ENCODE peak calls at places on chromosomes 6 and 20, in ten cellular contexts. One of them, this sample, is unnamed.

GRCh38 chr20:57999465-58000111 is 228.9 kb downstream of the ANKRD60 start:
- DNase-seq in stimulated activated CD8-positive, alpha-beta memory T cell treated with anti-CD3 and anti-CD28 coated beads, Interleukin-15, amount 100 ng/mL, for 24 hours: no peak
- DNase-seq in fibroblast of lung: no peak
- DNase-seq in lower lobe of right lung: peak; percentile 58
- DNase-seq in fibroblast of pulmonary artery: no peak
- DNase-seq in lung microvascular endothelial cell: no peak
- DNase-seq in amniotic stem cell: no peak
- DNase-seq in stimulated activated CD4-positive, alpha-beta T cell treated with anti-CD3 and anti-CD28 coated beads, TNF-alpha, amount 100 ng/mL, for 4 hours: no peak
- DNase-seq in heart right ventricle: no peak
- DNase-seq in upper lobe of left lung: no peak
- DNase-seq in this sample: no peak

GRCh38 chr20:24634855-24635254 is 165.4 kb downstream of the SYNDIG1 start:
- DNase-seq in stimulated activated CD8-positive, alpha-beta memory T cell treated with anti-CD3 and anti-CD28 coated beads, Interleukin-15, amount 100 ng/mL, for 24 hours: no peak
- DNase-seq in fibroblast of lung: peak; percentile 83
- DNase-seq in lower lobe of right lung: no peak
- DNase-seq in fibroblast of pulmonary artery: peak; percentile 89
- DNase-seq in lung microvascular endothelial cell: no peak
- DNase-seq in amniotic stem cell: peak; percentile 77
- DNase-seq in stimulated activated CD4-positive, alpha-beta T cell treated with anti-CD3 and anti-CD28 coated beads, TNF-alpha, amount 100 ng/mL, for 4 hours: no peak
- DNase-seq in heart right ventricle: no peak
- DNase-seq in upper lobe of left lung: no peak
- DNase-seq in this sample: no peak

GRCh38 chr6:90284236-90284744 is 12.4 kb downstream of the BACH2 start:
- DNase-seq in stimulated activated CD8-positive, alpha-beta memory T cell treated with anti-CD3 and anti-CD28 coated beads, Interleukin-15, amount 100 ng/mL, for 24 hours: no peak
- DNase-seq in fibroblast of lung: peak; percentile 92
- DNase-seq in lower lobe of right lung: no peak
- DNase-seq in fibroblast of pulmonary artery: peak; percentile 87
- DNase-seq in lung microvascular endothelial cell: peak; percentile 85
- DNase-seq in amniotic stem cell: peak; percentile 77
- DNase-seq in stimulated activated CD4-positive, alpha-beta T cell treated with anti-CD3 and anti-CD28 coated beads, TNF-alpha, amount 100 ng/mL, for 4 hours: peak; percentile 36
- DNase-seq in heart right ventricle: no peak
- DNase-seq in upper lobe of left lung: no peak
- DNase-seq in this sample: no peak

GRCh38 chr20:6735913-6736845 is 31.3 kb upstream of the BMP2 start:
- DNase-seq in stimulated activated CD8-positive, alpha-beta memory T cell treated with anti-CD3 and anti-CD28 coated beads, Interleukin-15, amount 100 ng/mL, for 24 hours: no peak
- DNase-seq in fibroblast of lung: peak; percentile 10
- DNase-seq in lower lobe of right lung: no peak
- DNase-seq in fibroblast of pulmonary artery: peak; percentile 4
- DNase-seq in lung microvascular endothelial cell: no peak
- DNase-seq in amniotic stem cell: no peak
- DNase-seq in stimulated activated CD4-positive, alpha-beta T cell treated with anti-CD3 and anti-CD28 coated beads, TNF-alpha, amount 100 ng/mL, for 4 hours: no peak
- DNase-seq in heart right ventricle: peak; percentile 24
- DNase-seq in upper lobe of left lung: no peak
- DNase-seq in this sample: no peak

GRCh38 chr20:23350855-23351838 is 556 bp downstream of the NXT1 start:
- DNase-seq in stimulated activated CD8-positive, alpha-beta memory T cell treated with anti-CD3 and anti-CD28 coated beads, Interleukin-15, amount 100 ng/mL, for 24 hours: peak; percentile 18
- DNase-seq in fibroblast of lung: peak; percentile 20
- DNase-seq in lower lobe of right lung: peak; percentile 70
- DNase-seq in fibroblast of pulmonary artery: peak; percentile 34
- DNase-seq in lung microvascular endothelial cell: peak; percentile 52
- DNase-seq in amniotic stem cell: peak; percentile 22
- DNase-seq in stimulated activated CD4-positive, alpha-beta T cell treated with anti-CD3 and anti-CD28 coated beads, TNF-alpha, amount 100 ng/mL, for 4 hours: peak; percentile 39
- DNase-seq in heart right ventricle: no peak
- DNase-seq in upper lobe of left lung: peak; percentile 71
- DNase-seq in this sample: no peak

GRCh38 chr6:95877480-95877879 is 138.3 kb upstream of the FUT9 start:
- DNase-seq in stimulated activated CD8-positive, alpha-beta memory T cell treated with anti-CD3 and anti-CD28 coated beads, Interleukin-15, amount 100 ng/mL, for 24 hours: no peak
- DNase-seq in fibroblast of lung: no peak
- DNase-seq in lower lobe of right lung: no peak
- DNase-seq in fibroblast of pulmonary artery: no peak
- DNase-seq in lung microvascular endothelial cell: no peak
- DNase-seq in amniotic stem cell: no peak
- DNase-seq in stimulated activated CD4-positive, alpha-beta T cell treated with anti-CD3 and anti-CD28 coated beads, TNF-alpha, amount 100 ng/mL, for 4 hours: no peak
- DNase-seq in heart right ventricle: no peak
- DNase-seq in upper lobe of left lung: no peak
- DNase-seq in this sample: no peak

GRCh38 chr20:58577139-58577806 is 62.1 kb upstream of the APCDD1L start:
- DNase-seq in stimulated activated CD8-positive, alpha-beta memory T cell treated with anti-CD3 and anti-CD28 coated beads, Interleukin-15, amount 100 ng/mL, for 24 hours: no peak
- DNase-seq in fibroblast of lung: no peak
- DNase-seq in lower lobe of right lung: no peak
- DNase-seq in fibroblast of pulmonary artery: no peak
- DNase-seq in lung microvascular endothelial cell: no peak
- DNase-seq in amniotic stem cell: no peak
- DNase-seq in stimulated activated CD4-positive, alpha-beta T cell treated with anti-CD3 and anti-CD28 coated beads, TNF-alpha, amount 100 ng/mL, for 4 hours: no peak
- DNase-seq in heart right ventricle: no peak
- DNase-seq in upper lobe of left lung: no peak
- DNase-seq in this sample: no peak

GRCh38 chr6:143538374-143538773 is 26.9 kb upstream of the FUCA2 start:
- DNase-seq in stimulated activated CD8-positive, alpha-beta memory T cell treated with anti-CD3 and anti-CD28 coated beads, Interleukin-15, amount 100 ng/mL, for 24 hours: no peak
- DNase-seq in fibroblast of lung: no peak
- DNase-seq in lower lobe of right lung: no peak
- DNase-seq in fibroblast of pulmonary artery: no peak
- DNase-seq in lung microvascular endothelial cell: no peak
- DNase-seq in amniotic stem cell: no peak
- DNase-seq in stimulated activated CD4-positive, alpha-beta T cell treated with anti-CD3 and anti-CD28 coated beads, TNF-alpha, amount 100 ng/mL, for 4 hours: no peak
- DNase-seq in heart right ventricle: no peak
- DNase-seq in upper lobe of left lung: no peak
- DNase-seq in this sample: no peak

GRCh38 chr6:44028767-44029166 is 98.5 kb downstream of the MRPL14 start:
- DNase-seq in stimulated activated CD8-positive, alpha-beta memory T cell treated with anti-CD3 and anti-CD28 coated beads, Interleukin-15, amount 100 ng/mL, for 24 hours: no peak
- DNase-seq in fibroblast of lung: no peak
- DNase-seq in lower lobe of right lung: no peak
- DNase-seq in fibroblast of pulmonary artery: peak; percentile 56
- DNase-seq in lung microvascular endothelial cell: no peak
- DNase-seq in amniotic stem cell: no peak
- DNase-seq in stimulated activated CD4-positive, alpha-beta T cell treated with anti-CD3 and anti-CD28 coated beads, TNF-alpha, amount 100 ng/mL, for 4 hours: no peak
- DNase-seq in heart right ventricle: no peak
- DNase-seq in upper lobe of left lung: no peak
- DNase-seq in this sample: no peak

GRCh38 chr20:24722586-24722985 is 226.5 kb upstream of the CST7 start:
- DNase-seq in stimulated activated CD8-positive, alpha-beta memory T cell treated with anti-CD3 and anti-CD28 coated beads, Interleukin-15, amount 100 ng/mL, for 24 hours: no peak
- DNase-seq in fibroblast of lung: no peak
- DNase-seq in lower lobe of right lung: no peak
- DNase-seq in fibroblast of pulmonary artery: no peak
- DNase-seq in lung microvascular endothelial cell: no peak
- DNase-seq in amniotic stem cell: no peak
- DNase-seq in stimulated activated CD4-positive, alpha-beta T cell treated with anti-CD3 and anti-CD28 coated beads, TNF-alpha, amount 100 ng/mL, for 4 hours: no peak
- DNase-seq in heart right ventricle: no peak
- DNase-seq in upper lobe of left lung: no peak
- DNase-seq in this sample: no peak

GRCh38 chr20:18991012-18991411 is 177.4 kb downstream of the SCP2D1 start:
- DNase-seq in stimulated activated CD8-positive, alpha-beta memory T cell treated with anti-CD3 and anti-CD28 coated beads, Interleukin-15, amount 100 ng/mL, for 24 hours: no peak
- DNase-seq in fibroblast of lung: no peak
- DNase-seq in lower lobe of right lung: no peak
- DNase-seq in fibroblast of pulmonary artery: no peak
- DNase-seq in lung microvascular endothelial cell: no peak
- DNase-seq in amniotic stem cell: no peak
- DNase-seq in stimulated activated CD4-positive, alpha-beta T cell treated with anti-CD3 and anti-CD28 coated beads, TNF-alpha, amount 100 ng/mL, for 4 hours: no peak
- DNase-seq in heart right ventricle: no peak
- DNase-seq in upper lobe of left lung: no peak
- DNase-seq in this sample: no peak

GRCh38 chr20:44970243-44970757 is 4.0 kb downstream of the STK4 start:
- DNase-seq in stimulated activated CD8-positive, alpha-beta memory T cell treated with anti-CD3 and anti-CD28 coated beads, Interleukin-15, amount 100 ng/mL, for 24 hours: no peak
- DNase-seq in fibroblast of lung: peak; percentile 9
- DNase-seq in lower lobe of right lung: no peak
- DNase-seq in fibroblast of pulmonary artery: no peak
- DNase-seq in lung microvascular endothelial cell: peak; percentile 49
- DNase-seq in amniotic stem cell: no peak
- DNase-seq in stimulated activated CD4-positive, alpha-beta T cell treated with anti-CD3 and anti-CD28 coated beads, TNF-alpha, amount 100 ng/mL, for 4 hours: no peak
- DNase-seq in heart right ventricle: no peak
- DNase-seq in upper lobe of left lung: no peak
- DNase-seq in this sample: no peak

GRCh38 chr6:47221565-47221964 is 88.1 kb downstream of the TNFRSF21 start:
- DNase-seq in stimulated activated CD8-positive, alpha-beta memory T cell treated with anti-CD3 and anti-CD28 coated beads, Interleukin-15, amount 100 ng/mL, for 24 hours: no peak
- DNase-seq in fibroblast of lung: no peak
- DNase-seq in lower lobe of right lung: no peak
- DNase-seq in fibroblast of pulmonary artery: no peak
- DNase-seq in lung microvascular endothelial cell: no peak
- DNase-seq in amniotic stem cell: no peak
- DNase-seq in stimulated activated CD4-positive, alpha-beta T cell treated with anti-CD3 and anti-CD28 coated beads, TNF-alpha, amount 100 ng/mL, for 4 hours: no peak
- DNase-seq in heart right ventricle: no peak
- DNase-seq in upper lobe of left lung: no peak
- DNase-seq in this sample: no peak

GRCh38 chr6:106910999-106911949 is 63.3 kb downstream of the CD24 start:
- DNase-seq in stimulated activated CD8-positive, alpha-beta memory T cell treated with anti-CD3 and anti-CD28 coated beads, Interleukin-15, amount 100 ng/mL, for 24 hours: no peak
- DNase-seq in fibroblast of lung: no peak
- DNase-seq in lower lobe of right lung: no peak
- DNase-seq in fibroblast of pulmonary artery: no peak
- DNase-seq in lung microvascular endothelial cell: no peak
- DNase-seq in amniotic stem cell: no peak
- DNase-seq in stimulated activated CD4-positive, alpha-beta T cell treated with anti-CD3 and anti-CD28 coated beads, TNF-alpha, amount 100 ng/mL, for 4 hours: no peak
- DNase-seq in heart right ventricle: no peak
- DNase-seq in upper lobe of left lung: no peak
- DNase-seq in this sample: no peak

GRCh38 chr6:159808647-159809046 is 8.6 kb downstream of the PNLDC1 start:
- DNase-seq in stimulated activated CD8-positive, alpha-beta memory T cell treated with anti-CD3 and anti-CD28 coated beads, Interleukin-15, amount 100 ng/mL, for 24 hours: no peak
- DNase-seq in fibroblast of lung: no peak
- DNase-seq in lower lobe of right lung: no peak
- DNase-seq in fibroblast of pulmonary artery: no peak
- DNase-seq in lung microvascular endothelial cell: no peak
- DNase-seq in amniotic stem cell: no peak
- DNase-seq in stimulated activated CD4-positive, alpha-beta T cell treated with anti-CD3 and anti-CD28 coated beads, TNF-alpha, amount 100 ng/mL, for 4 hours: no peak
- DNase-seq in heart right ventricle: no peak
- DNase-seq in upper lobe of left lung: no peak
- DNase-seq in this sample: no peak

GRCh38 chr6:36793913-36794703 is 45.1 kb downstream of the CPNE5 start:
- DNase-seq in stimulated activated CD8-positive, alpha-beta memory T cell treated with anti-CD3 and anti-CD28 coated beads, Interleukin-15, amount 100 ng/mL, for 24 hours: no peak
- DNase-seq in fibroblast of lung: no peak
- DNase-seq in lower lobe of right lung: no peak
- DNase-seq in fibroblast of pulmonary artery: no peak
- DNase-seq in lung microvascular endothelial cell: no peak
- DNase-seq in amniotic stem cell: no peak
- DNase-seq in stimulated activated CD4-positive, alpha-beta T cell treated with anti-CD3 and anti-CD28 coated beads, TNF-alpha, amount 100 ng/mL, for 4 hours: no peak
- DNase-seq in heart right ventricle: no peak
- DNase-seq in upper lobe of left lung: no peak
- DNase-seq in this sample: no peak

GRCh38 chr20:21521596-21522478 is 8.0 kb upstream of the NKX2-2 start:
- DNase-seq in stimulated activated CD8-positive, alpha-beta memory T cell treated with anti-CD3 and anti-CD28 coated beads, Interleukin-15, amount 100 ng/mL, for 24 hours: no peak
- DNase-seq in fibroblast of lung: no peak
- DNase-seq in lower lobe of right lung: peak; percentile 25
- DNase-seq in fibroblast of pulmonary artery: no peak
- DNase-seq in lung microvascular endothelial cell: no peak
- DNase-seq in amniotic stem cell: no peak
- DNase-seq in stimulated activated CD4-positive, alpha-beta T cell treated with anti-CD3 and anti-CD28 coated beads, TNF-alpha, amount 100 ng/mL, for 4 hours: no peak
- DNase-seq in heart right ventricle: no peak
- DNase-seq in upper lobe of left lung: no peak
- DNase-seq in this sample: peak; percentile 66

GRCh38 chr6:119965900-119966299 is 616.3 kb upstream of the MAN1A1 start:
- DNase-seq in stimulated activated CD8-positive, alpha-beta memory T cell treated with anti-CD3 and anti-CD28 coated beads, Interleukin-15, amount 100 ng/mL, for 24 hours: no peak
- DNase-seq in fibroblast of lung: no peak
- DNase-seq in lower lobe of right lung: no peak
- DNase-seq in fibroblast of pulmonary artery: no peak
- DNase-seq in lung microvascular endothelial cell: no peak
- DNase-seq in amniotic stem cell: no peak
- DNase-seq in stimulated activated CD4-positive, alpha-beta T cell treated with anti-CD3 and anti-CD28 coated beads, TNF-alpha, amount 100 ng/mL, for 4 hours: no peak
- DNase-seq in heart right ventricle: no peak
- DNase-seq in upper lobe of left lung: no peak
- DNase-seq in this sample: no peak

GRCh38 chr6:140319209-140319608 is 944.8 kb upstream of the CITED2 start:
- DNase-seq in stimulated activated CD8-positive, alpha-beta memory T cell treated with anti-CD3 and anti-CD28 coated beads, Interleukin-15, amount 100 ng/mL, for 24 hours: no peak
- DNase-seq in fibroblast of lung: peak; percentile 76
- DNase-seq in lower lobe of right lung: no peak
- DNase-seq in fibroblast of pulmonary artery: peak; percentile 46
- DNase-seq in lung microvascular endothelial cell: peak; percentile 86
- DNase-seq in amniotic stem cell: no peak
- DNase-seq in stimulated activated CD4-positive, alpha-beta T cell treated with anti-CD3 and anti-CD28 coated beads, TNF-alpha, amount 100 ng/mL, for 4 hours: no peak
- DNase-seq in heart right ventricle: no peak
- DNase-seq in upper lobe of left lung: no peak
- DNase-seq in this sample: no peak

GRCh38 chr20:57166568-57167291 is 99.7 kb downstream of the BMP7 start:
- DNase-seq in stimulated activated CD8-positive, alpha-beta memory T cell treated with anti-CD3 and anti-CD28 coated beads, Interleukin-15, amount 100 ng/mL, for 24 hours: no peak
- DNase-seq in fibroblast of lung: no peak
- DNase-seq in lower lobe of right lung: no peak
- DNase-seq in fibroblast of pulmonary artery: no peak
- DNase-seq in lung microvascular endothelial cell: no peak
- DNase-seq in amniotic stem cell: no peak
- DNase-seq in stimulated activated CD4-positive, alpha-beta T cell treated with anti-CD3 and anti-CD28 coated beads, TNF-alpha, amount 100 ng/mL, for 4 hours: no peak
- DNase-seq in heart right ventricle: no peak
- DNase-seq in upper lobe of left lung: no peak
- DNase-seq in this sample: no peak

GRCh38 chr6:44554901-44555300 is 167.4 kb downstream of the CDC5L start:
- DNase-seq in stimulated activated CD8-positive, alpha-beta memory T cell treated with anti-CD3 and anti-CD28 coated beads, Interleukin-15, amount 100 ng/mL, for 24 hours: no peak
- DNase-seq in fibroblast of lung: no peak
- DNase-seq in lower lobe of right lung: no peak
- DNase-seq in fibroblast of pulmonary artery: no peak
- DNase-seq in lung microvascular endothelial cell: no peak
- DNase-seq in amniotic stem cell: no peak
- DNase-seq in stimulated activated CD4-positive, alpha-beta T cell treated with anti-CD3 and anti-CD28 coated beads, TNF-alpha, amount 100 ng/mL, for 4 hours: no peak
- DNase-seq in heart right ventricle: no peak
- DNase-seq in upper lobe of left lung: no peak
- DNase-seq in this sample: no peak

GRCh38 chr6:3770023-3770422 is 18.5 kb upstream of the PXDC1 start:
- DNase-seq in stimulated activated CD8-positive, alpha-beta memory T cell treated with anti-CD3 and anti-CD28 coated beads, Interleukin-15, amount 100 ng/mL, for 24 hours: no peak
- DNase-seq in fibroblast of lung: no peak
- DNase-seq in lower lobe of right lung: no peak
- DNase-seq in fibroblast of pulmonary artery: no peak
- DNase-seq in lung microvascular endothelial cell: no peak
- DNase-seq in amniotic stem cell: no peak
- DNase-seq in stimulated activated CD4-positive, alpha-beta T cell treated with anti-CD3 and anti-CD28 coated beads, TNF-alpha, amount 100 ng/mL, for 4 hours: no peak
- DNase-seq in heart right ventricle: no peak
- DNase-seq in upper lobe of left lung: no peak
- DNase-seq in this sample: no peak

GRCh38 chr6:150697515-150697914 is 97.8 kb downstream of the PLEKHG1 start:
- DNase-seq in stimulated activated CD8-positive, alpha-beta memory T cell treated with anti-CD3 and anti-CD28 coated beads, Interleukin-15, amount 100 ng/mL, for 24 hours: no peak
- DNase-seq in fibroblast of lung: no peak
- DNase-seq in lower lobe of right lung: no peak
- DNase-seq in fibroblast of pulmonary artery: peak; percentile 8
- DNase-seq in lung microvascular endothelial cell: no peak
- DNase-seq in amniotic stem cell: no peak
- DNase-seq in stimulated activated CD4-positive, alpha-beta T cell treated with anti-CD3 and anti-CD28 coated beads, TNF-alpha, amount 100 ng/mL, for 4 hours: no peak
- DNase-seq in heart right ventricle: peak; percentile 17
- DNase-seq in upper lobe of left lung: no peak
- DNase-seq in this sample: no peak

GRCh38 chr6:90000864-90001731 is 106.8 kb downstream of the GJA10 start:
- DNase-seq in stimulated activated CD8-positive, alpha-beta memory T cell treated with anti-CD3 and anti-CD28 coated beads, Interleukin-15, amount 100 ng/mL, for 24 hours: no peak
- DNase-seq in fibroblast of lung: peak; percentile 36
- DNase-seq in lower lobe of right lung: no peak
- DNase-seq in fibroblast of pulmonary artery: no peak
- DNase-seq in lung microvascular endothelial cell: peak; percentile 38
- DNase-seq in amniotic stem cell: no peak
- DNase-seq in stimulated activated CD4-positive, alpha-beta T cell treated with anti-CD3 and anti-CD28 coated beads, TNF-alpha, amount 100 ng/mL, for 4 hours: no peak
- DNase-seq in heart right ventricle: no peak
- DNase-seq in upper lobe of left lung: no peak
- DNase-seq in this sample: no peak

GRCh38 chr20:16571333-16571732 is 1.9 kb downstream of the KIF16B start:
- DNase-seq in stimulated activated CD8-positive, alpha-beta memory T cell treated with anti-CD3 and anti-CD28 coated beads, Interleukin-15, amount 100 ng/mL, for 24 hours: no peak
- DNase-seq in fibroblast of lung: no peak
- DNase-seq in lower lobe of right lung: no peak
- DNase-seq in fibroblast of pulmonary artery: no peak
- DNase-seq in lung microvascular endothelial cell: no peak
- DNase-seq in amniotic stem cell: no peak
- DNase-seq in stimulated activated CD4-positive, alpha-beta T cell treated with anti-CD3 and anti-CD28 coated beads, TNF-alpha, amount 100 ng/mL, for 4 hours: no peak
- DNase-seq in heart right ventricle: no peak
- DNase-seq in upper lobe of left lung: no peak
- DNase-seq in this sample: no peak

GRCh38 chr6:95176322-95176721 is 401.0 kb upstream of the MANEA start:
- DNase-seq in stimulated activated CD8-positive, alpha-beta memory T cell treated with anti-CD3 and anti-CD28 coated beads, Interleukin-15, amount 100 ng/mL, for 24 hours: no peak
- DNase-seq in fibroblast of lung: no peak
- DNase-seq in lower lobe of right lung: no peak
- DNase-seq in fibroblast of pulmonary artery: no peak
- DNase-seq in lung microvascular endothelial cell: no peak
- DNase-seq in amniotic stem cell: no peak
- DNase-seq in stimulated activated CD4-positive, alpha-beta T cell treated with anti-CD3 and anti-CD28 coated beads, TNF-alpha, amount 100 ng/mL, for 4 hours: no peak
- DNase-seq in heart right ventricle: no peak
- DNase-seq in upper lobe of left lung: no peak
- DNase-seq in this sample: no peak

GRCh38 chr20:40442181-40442963 is 246.7 kb downstream of the MAFB start:
- DNase-seq in stimulated activated CD8-positive, alpha-beta memory T cell treated with anti-CD3 and anti-CD28 coated beads, Interleukin-15, amount 100 ng/mL, for 24 hours: no peak
- DNase-seq in fibroblast of lung: peak; percentile 32
- DNase-seq in lower lobe of right lung: no peak
- DNase-seq in fibroblast of pulmonary artery: peak; percentile 12
- DNase-seq in lung microvascular endothelial cell: peak; percentile 15
- DNase-seq in amniotic stem cell: no peak
- DNase-seq in stimulated activated CD4-positive, alpha-beta T cell treated with anti-CD3 and anti-CD28 coated beads, TNF-alpha, amount 100 ng/mL, for 4 hours: no peak
- DNase-seq in heart right ventricle: no peak
- DNase-seq in upper lobe of left lung: no peak
- DNase-seq in this sample: no peak

GRCh38 chr20:59992531-59992930 is 34.3 kb downstream of the CDH26 start:
- DNase-seq in stimulated activated CD8-positive, alpha-beta memory T cell treated with anti-CD3 and anti-CD28 coated beads, Interleukin-15, amount 100 ng/mL, for 24 hours: no peak
- DNase-seq in fibroblast of lung: peak; percentile 31
- DNase-seq in lower lobe of right lung: no peak
- DNase-seq in fibroblast of pulmonary artery: no peak
- DNase-seq in lung microvascular endothelial cell: no peak
- DNase-seq in amniotic stem cell: no peak
- DNase-seq in stimulated activated CD4-positive, alpha-beta T cell treated with anti-CD3 and anti-CD28 coated beads, TNF-alpha, amount 100 ng/mL, for 4 hours: no peak
- DNase-seq in heart right ventricle: no peak
- DNase-seq in upper lobe of left lung: no peak
- DNase-seq in this sample: no peak